ENCODE peak calls at places on chromosomes 3 and 15, in four cellular contexts. E is mesenchymal stem cell, Z is A549, D is MM.1S. S is an unnamed sample.

GRCh38 chr3:142904639-142905441 is 16.0 kb upstream of the PCOLCE2 start:
- DNase-seq in E (no peak), Z (peak), D (peak), S (no peak)

GRCh38 chr15:41899854-41900442 is 6.1 kb upstream of the SPTBN5 start:
- DNase-seq in E (no peak), Z (no peak), D (no peak), S (no peak)

GRCh38 chr3:78895528-78895927 is 872.3 kb downstream of the ROBO1 start:
- DNase-seq in E (peak), Z (no peak), D (no peak), S (no peak)

GRCh38 chr3:40490916-40491315 is 14.0 kb downstream of the ZNF619 start:
- DNase-seq in E (no peak), Z (no peak), D (no peak), S (no peak)

GRCh38 chr3:56423537-56424209 is 44.6 kb downstream of the ERC2 start:
- DNase-seq in E (no peak), Z (no peak), D (peak), S (no peak)

GRCh38 chr3:122331886-122332285 is 6.8 kb downstream of the CSTA start:
- DNase-seq in E (no peak), Z (no peak), D (no peak), S (no peak)

GRCh38 chr3:29720660-29721059 is 439.8 kb downstream of the RBMS3 start:
- DNase-seq in E (no peak), Z (no peak), D (no peak), S (no peak)

GRCh38 chr3:96070682-96071081 is 743.7 kb upstream of the EPHA6 start:
- DNase-seq in E (no peak), Z (no peak), D (no peak), S (no peak)

GRCh38 chr3:71127463-71128243 is 455.9 kb downstream of the FOXP1 start:
- DNase-seq in E (peak), Z (no peak), D (no peak), S (peak)

GRCh38 chr15:79673416-79674123 is 223.2 kb downstream of the MTHFS start:
- DNase-seq in E (peak), Z (peak), D (no peak), S (peak)

GRCh38 chr3:134618986-134619615 is 31.7 kb downstream of the KY start:
- DNase-seq in E (no peak), Z (no peak), D (no peak), S (no peak)

GRCh38 chr15:30065025-30065801 is 17.5 kb upstream of the GOLGA8J start:
- DNase-seq in E (peak), Z (no peak), D (no peak), S (no peak)

GRCh38 chr3:111238896-111239295 is 167.3 kb downstream of the NECTIN3 start:
- DNase-seq in E (no peak), Z (no peak), D (peak), S (peak)

GRCh38 chr3:50372349-50372748 is 13.0 kb upstream of the TMEM115 start:
- DNase-seq in E (no peak), Z (no peak), D (no peak), S (no peak)

GRCh38 chr3:159191454-159191853 is 389.6 kb downstream of the MFSD1 start:
- DNase-seq in E (peak), Z (peak), D (no peak), S (no peak)

GRCh38 chr15:31365655-31366127 is 39.1 kb downstream of the KLF13 start:
- DNase-seq in E (peak), Z (no peak), D (no peak), S (peak)

GRCh38 chr15:31367730-31368344 is 41.2 kb downstream of the KLF13 start:
- DNase-seq in E (no peak), Z (no peak), D (peak), S (no peak)

GRCh38 chr15:31366169-31366734 is 39.6 kb downstream of the KLF13 start:
- DNase-seq in E (no peak), Z (no peak), D (no peak), S (no peak)

GRCh38 chr15:31365032-31365654 is 38.5 kb downstream of the KLF13 start:
- DNase-seq in E (no peak), Z (no peak), D (no peak), S (no peak)

DNA sequence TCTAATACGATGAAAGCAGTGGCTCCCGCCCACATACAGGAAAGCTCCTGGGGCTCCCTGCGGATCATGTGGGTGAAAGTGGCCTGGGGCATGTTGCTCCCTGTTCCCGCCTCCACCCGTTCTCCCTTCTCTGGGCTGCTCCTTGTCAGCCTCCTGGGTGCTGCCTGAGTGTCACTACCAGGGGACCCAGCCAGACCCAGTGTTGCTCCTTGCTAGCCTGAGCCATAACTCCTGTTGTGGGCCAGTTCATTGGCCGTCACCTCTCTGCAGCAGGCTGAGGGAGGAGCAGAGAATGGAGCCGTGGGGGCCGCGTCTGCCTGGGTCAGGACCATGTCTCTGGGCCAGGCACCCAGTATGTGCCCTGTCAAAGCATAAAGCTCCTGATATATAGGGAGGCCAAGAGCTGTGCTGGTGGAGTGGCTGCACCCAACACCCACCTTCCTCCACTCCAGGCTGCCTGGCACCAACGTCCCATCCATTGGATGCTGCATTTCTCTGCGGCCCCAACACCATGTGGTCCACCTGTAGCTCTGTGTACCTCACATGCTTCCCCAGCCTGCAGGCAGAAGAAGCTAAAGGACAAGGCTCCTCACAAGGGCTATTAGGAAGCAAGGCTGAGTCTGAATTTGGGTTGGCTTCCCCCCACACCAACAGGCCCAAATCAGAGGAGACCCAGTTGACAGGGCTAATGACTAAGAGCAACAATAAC is 40.5 kb downstream of the KLF13 start:
- DNase-seq in E (no peak), Z (no peak), D (no peak), S (no peak)
- H3K27ac ChIP-seq in E (no peak), Z (no peak), D (peak), S (peak)

GRCh38 chr15:72155635-72156616 is 37.7 kb downstream of the SENP8 start:
- DNase-seq in E (peak), Z (peak), D (peak), S (peak)
- H3K27ac ChIP-seq in E (peak), Z (peak), D (no peak), S (no peak)

GRCh38 chr3:196351541-196351940 is 13.4 kb upstream of the TM4SF19 start:
- DNase-seq in E (no peak), Z (no peak), D (no peak), S (no peak)
- H3K27ac ChIP-seq in E (no peak), Z (no peak), D (no peak), S (no peak)

GRCh38 chr3:114363554-114364202 is 69.8 kb downstream of the TIGIT start:
- DNase-seq in E (peak), Z (peak), D (no peak), S (no peak)

GRCh38 chr3:114364806-114365205 is 71.0 kb downstream of the TIGIT start:
- DNase-seq in E (no peak), Z (no peak), D (no peak), S (peak)

GRCh38 chr3:114365268-114365667 is 71.4 kb downstream of the TIGIT start:
- DNase-seq in E (peak), Z (no peak), D (no peak), S (no peak)

GRCh38 chr3:114362815-114363214 is 69.0 kb downstream of the TIGIT start:
- DNase-seq in E (peak), Z (peak), D (peak), S (peak)

GRCh38 chr3:114365909-114366308 is 72.1 kb downstream of the TIGIT start:
- DNase-seq in E (no peak), Z (no peak), D (no peak), S (no peak)
- H3K27ac ChIP-seq in E (no peak), Z (no peak), D (no peak), S (no peak)

DNA sequence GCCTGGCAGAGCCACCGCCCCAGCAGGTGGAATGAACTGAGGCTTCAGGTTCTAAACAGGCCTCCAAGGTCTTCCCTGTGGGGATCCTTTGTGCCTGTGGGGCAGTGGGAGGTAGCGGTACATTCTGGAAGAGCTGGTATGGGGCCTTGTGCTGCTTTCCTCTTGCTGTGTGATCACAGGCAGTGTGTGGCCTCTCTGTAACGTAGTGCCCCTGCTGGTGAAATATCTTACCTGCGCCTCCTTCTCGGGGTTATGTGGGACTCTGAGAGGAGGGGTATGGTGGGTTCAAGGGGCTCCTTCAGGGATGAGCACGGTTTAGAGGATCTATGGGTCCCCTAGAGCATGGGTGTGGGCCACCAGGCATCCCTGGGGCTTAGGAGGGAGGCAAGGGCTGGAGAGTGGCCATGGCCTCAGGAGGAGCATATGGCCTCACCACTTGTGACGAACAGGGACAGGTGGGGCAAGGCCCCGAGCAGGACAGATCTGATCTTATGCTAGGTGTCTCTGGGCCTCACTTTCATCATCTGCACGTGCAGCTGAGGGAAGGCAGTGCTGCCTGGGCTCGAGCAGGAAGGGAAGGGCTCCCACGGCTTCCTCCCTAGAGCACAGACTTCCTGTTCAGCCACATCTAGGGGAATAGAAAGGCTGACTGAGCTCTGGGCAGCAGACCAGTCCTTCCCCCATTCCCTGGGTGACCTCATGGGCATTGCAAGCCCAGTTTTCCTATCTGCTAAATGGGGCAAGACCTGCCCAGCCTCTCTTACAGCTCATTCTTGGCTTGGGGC is 1.9 kb upstream of the ALS2CL start:
- DNase-seq in E (no peak), Z (peak), D (peak), S (no peak)
- H3K27ac ChIP-seq in E (no peak), Z (no peak), D (no peak), S (peak)

DNA sequence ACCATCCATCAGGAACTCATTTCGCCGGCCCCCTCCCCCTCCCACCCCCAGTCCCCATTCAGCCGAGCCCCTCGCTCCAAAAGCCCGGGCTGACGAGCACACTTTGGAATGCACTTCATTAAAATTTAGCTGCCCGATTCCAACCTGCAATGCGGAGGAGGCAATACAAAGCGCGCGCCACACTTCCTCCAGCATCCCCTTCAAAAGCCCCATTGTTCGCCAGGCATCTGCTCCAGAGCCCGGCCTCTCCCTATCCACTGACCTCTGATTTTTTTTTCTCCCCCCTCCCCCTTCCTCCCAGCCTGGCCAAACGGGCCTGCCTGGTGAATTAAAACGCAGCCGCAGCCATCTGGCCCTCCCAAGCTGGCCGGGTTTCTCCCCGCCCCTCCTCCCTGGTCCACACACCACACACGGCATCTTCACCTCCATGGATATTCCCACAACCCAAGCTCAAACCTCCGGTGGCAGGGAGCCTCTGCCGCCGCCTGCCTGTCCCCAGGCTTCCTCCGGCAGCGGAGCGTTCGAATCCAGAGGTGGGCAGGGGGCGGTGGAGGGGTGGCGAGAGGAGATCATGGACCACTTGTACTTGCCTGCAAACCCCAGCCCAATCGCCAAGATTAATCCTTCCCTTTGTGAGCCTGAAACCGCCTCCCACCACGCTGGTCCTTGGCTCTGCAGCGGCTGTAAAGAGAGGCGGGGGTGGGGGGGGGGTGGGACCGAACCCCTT is 441.3 kb downstream of the MAGI1 start:
- DNase-seq in E (no peak), Z (no peak), D (no peak), S (no peak)
- H3K27ac ChIP-seq in E (no peak), Z (no peak), D (no peak), S (no peak)

DNA sequence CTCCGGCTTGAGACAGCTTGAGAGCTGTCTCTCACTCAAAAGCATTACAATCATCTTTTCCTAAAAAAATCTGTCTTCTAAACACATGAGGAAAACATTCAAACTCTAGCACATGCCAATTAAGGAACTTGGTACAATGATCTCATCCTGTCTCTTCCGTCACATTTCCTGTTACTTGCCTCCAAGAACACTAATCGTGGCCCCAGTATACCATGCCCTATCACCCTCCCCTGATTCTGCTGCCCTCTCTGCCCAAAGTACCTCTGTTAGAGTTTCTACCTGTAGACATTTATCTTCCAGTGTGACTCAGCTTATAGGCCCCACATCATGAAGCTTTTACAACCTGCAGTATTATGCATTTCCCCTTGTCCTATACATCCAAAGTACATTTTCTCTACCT is 9.2 kb upstream of the SEMA6D start:
- DNase-seq in E (no peak), Z (no peak), D (no peak), S (no peak)
- H3K27ac ChIP-seq in E (no peak), Z (no peak), D (no peak), S (no peak)

DNA sequence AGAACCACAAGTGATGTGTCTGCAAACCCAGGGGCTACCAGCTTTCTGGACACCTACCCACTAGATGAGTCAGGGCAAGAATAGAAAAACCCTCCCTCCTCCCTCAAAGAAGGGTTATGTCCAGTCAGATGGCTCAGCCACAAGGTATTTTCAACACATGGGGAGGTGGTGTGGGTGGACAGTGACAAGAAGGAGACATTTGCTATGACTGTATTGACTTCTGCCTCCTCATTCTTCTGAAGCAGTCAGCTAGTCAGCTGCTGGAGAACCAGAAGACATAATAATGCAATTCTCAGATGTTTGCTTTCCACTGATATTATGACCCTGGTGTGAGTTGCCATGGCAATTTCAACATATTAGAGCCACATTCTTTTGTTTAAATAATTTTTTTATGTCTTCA is 66.7 kb upstream of the GOLGA8B start:
- DNase-seq in E (peak), Z (no peak), D (no peak), S (no peak)
- H3K27ac ChIP-seq in E (no peak), Z (no peak), D (no peak), S (no peak)

DNA sequence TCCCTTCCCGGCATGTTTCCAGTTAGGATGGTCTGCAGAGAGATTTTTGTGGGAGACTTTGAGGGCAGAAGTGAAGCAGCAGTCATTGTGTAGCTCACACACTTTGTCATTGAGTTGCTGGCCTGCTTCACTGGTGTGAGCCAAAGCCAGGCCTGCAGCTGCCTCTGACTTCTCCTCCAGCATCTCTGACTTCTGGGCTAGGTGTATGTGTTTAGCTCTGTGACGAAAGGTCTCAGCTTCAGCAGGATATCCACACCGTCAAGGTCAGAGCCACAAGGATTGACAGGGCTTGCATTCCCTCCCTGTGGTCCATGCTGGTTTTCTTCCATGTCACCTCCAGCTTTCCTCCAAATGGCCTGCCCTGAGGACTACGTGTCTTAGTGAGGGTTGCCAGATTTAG is 57.1 kb upstream of the OSBPL11 start:
- DNase-seq in E (no peak), Z (no peak), D (no peak), S (no peak)
- H3K27ac ChIP-seq in E (no peak), Z (no peak), D (no peak), S (no peak)

DNA sequence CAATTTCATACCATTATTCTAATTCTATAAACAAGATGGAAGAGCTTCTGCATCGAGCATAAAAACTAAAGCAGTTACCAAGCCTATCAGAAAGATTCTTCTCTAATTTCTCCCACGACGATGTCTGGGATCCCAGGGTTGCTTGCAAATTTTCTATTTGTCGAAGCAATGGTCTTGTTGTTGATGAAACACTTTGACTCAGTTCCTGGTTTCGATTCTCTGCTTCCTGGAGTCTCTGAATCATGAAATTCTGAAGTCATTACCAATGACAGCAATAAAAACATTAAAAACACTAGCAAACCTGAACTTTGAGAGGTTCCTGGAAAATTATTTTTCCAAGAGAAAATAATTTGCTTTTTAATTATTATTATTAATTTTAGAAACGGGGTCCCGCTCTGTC is 18.7 kb downstream of the TMF1 start:
- DNase-seq in E (peak), Z (no peak), D (no peak), S (no peak)
- H3K27ac ChIP-seq in E (peak), Z (no peak), D (no peak), S (no peak)

S was measured in CD4-positive, CD25-positive, alpha-beta regulatory T cell.